ENCODE peak calls at places on chromosomes 3 and 15, in five cellular contexts. S, E, A, O and C are unnamed samples.

GRCh38 chr15:57510647-57511046 is 81.1 kb upstream of the MYZAP start:
- DNase-seq in S (no peak), E (peak; percentile 80), A (peak; percentile 84), O (no peak), C (no peak)

GRCh38 chr15:90871716-90872480 is 3.5 kb downstream of the FURIN start:
- DNase-seq in S (no peak), E (no peak), A (no peak), O (no peak), C (peak; percentile 88)

GRCh38 chr15:65870889-65871533 is 1.7 kb downstream of the RAB11A start:
- DNase-seq in S (peak; percentile 40), E (no peak), A (no peak), O (no peak), C (no peak)

GRCh38 chr3:124360140-124360539 is 368.2 kb upstream of the ROPN1 start:
- DNase-seq in S (no peak), E (no peak), A (no peak), O (no peak), C (no peak)

GRCh38 chr3:40290396-40290795 is 19.1 kb upstream of the EIF1B start:
- DNase-seq in S (peak; percentile 6), E (no peak), A (no peak), O (no peak), C (no peak)

GRCh38 chr3:149381173-149382090 is 4.0 kb upstream of the TM4SF1 start:
- DNase-seq in S (no peak), E (no peak), A (no peak), O (no peak), C (no peak)

GRCh38 chr3:71341721-71342120 is 241.8 kb downstream of the FOXP1 start:
- DNase-seq in S (no peak), E (no peak), A (no peak), O (no peak), C (no peak)

GRCh38 chr3:160217675-160218074 is 7.5 kb upstream of the C3orf80 start:
- DNase-seq in S (no peak), E (no peak), A (no peak), O (no peak), C (no peak)

GRCh38 chr15:64138542-64138941 is 13.0 kb upstream of the SNX22 start:
- DNase-seq in S (no peak), E (no peak), A (no peak), O (no peak), C (no peak)

GRCh38 chr3:74607803-74608202 is 6.7 kb downstream of the CNTN3 start:
- DNase-seq in S (no peak), E (no peak), A (no peak), O (no peak), C (no peak)

GRCh38 chr15:30030350-30030749 is 52.4 kb upstream of the GOLGA8J start:
- DNase-seq in S (no peak), E (no peak), A (no peak), O (peak; percentile 13), C (no peak)

GRCh38 chr3:149224736-149225594 is 3.3 kb upstream of the CP start:
- DNase-seq in S (peak; percentile 98), E (peak; percentile 19), A (no peak), O (no peak), C (no peak)

GRCh38 chr3:107227091-107227490 is 150.1 kb upstream of the CCDC54 start:
- DNase-seq in S (no peak), E (no peak), A (no peak), O (no peak), C (no peak)

GRCh38 chr15:58677426-58677825 is 72.1 kb downstream of the ADAM10 start:
- DNase-seq in S (no peak), E (no peak), A (no peak), O (no peak), C (no peak)

GRCh38 chr3:106305127-106305526 is 436.3 kb upstream of the CBLB start:
- DNase-seq in S (no peak), E (no peak), A (no peak), O (no peak), C (no peak)

GRCh38 chr3:169624533-169624972 is 39.0 kb downstream of the MECOM start:
- DNase-seq in S (no peak), E (no peak), A (no peak), O (no peak), C (no peak)

GRCh38 chr15:82079736-82080135 is 33.9 kb upstream of the MEX3B start:
- DNase-seq in S (no peak), E (no peak), A (no peak), O (no peak), C (no peak)

GRCh38 chr3:11640009-11640673 is 3.6 kb downstream of the VGLL4 start:
- DNase-seq in S (no peak), E (no peak), A (no peak), O (no peak), C (no peak)

GRCh38 chr3:140974900-140975299 is 33.3 kb downstream of the SLC25A36 start:
- DNase-seq in S (no peak), E (no peak), A (no peak), O (no peak), C (no peak)
- TF ChIP-seq POLR2AphosphoS5 in S (no peak), E (no peak), A (no peak), O (no peak), C (no peak)

DNA sequence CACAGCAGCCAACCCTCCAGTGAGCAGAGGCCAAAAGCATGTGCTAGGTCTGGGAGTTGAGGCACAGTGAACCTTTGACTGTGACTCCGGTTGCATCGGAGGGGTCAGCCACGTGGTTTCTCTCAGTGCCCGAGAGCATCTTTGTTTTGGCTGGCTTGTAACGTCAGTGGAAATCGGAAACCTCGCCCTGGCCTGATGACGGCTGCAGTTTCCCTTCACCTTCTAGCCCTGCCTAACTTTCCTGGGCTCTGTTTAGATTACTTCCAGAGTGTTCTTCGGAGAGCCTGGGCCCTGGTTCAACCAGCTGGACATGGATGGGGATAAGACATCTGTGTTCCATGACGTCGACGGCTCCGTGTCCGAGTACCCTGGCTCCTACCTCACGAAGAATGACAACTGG is 56.6 kb downstream of the MESD start:
- DNase-seq in S (no peak), E (no peak), A (no peak), O (no peak), C (peak; percentile 60)
- TF ChIP-seq POLR2AphosphoS5 in S (no peak), E (no peak), A (no peak), O (no peak), C (no peak)

GRCh38 chr3:174858353-174858752 is 781 bp upstream of the NAALADL2 start:
- DNase-seq in S (no peak), E (no peak), A (no peak), O (no peak), C (no peak)

GRCh38 chr3:174859109-174859735 is at the start of gene NAALADL2:
- DNase-seq in S (no peak), E (peak; percentile 24), A (no peak), O (no peak), C (no peak)

GRCh38 chr3:174857301-174857700 is 1.8 kb upstream of the NAALADL2 start:
- DNase-seq in S (no peak), E (no peak), A (no peak), O (no peak), C (no peak)

GRCh38 chr3:174859756-174860155 is 622 bp downstream of the NAALADL2 start:
- DNase-seq in S (no peak), E (peak; percentile 33), A (no peak), O (no peak), C (no peak)

GRCh38 chr3:174855002-174855401 is 4.1 kb upstream of the NAALADL2 start:
- DNase-seq in S (no peak), E (no peak), A (no peak), O (no peak), C (no peak)
- TF ChIP-seq POLR2AphosphoS5 in S (no peak), E (no peak), A (no peak), O (no peak), C (no peak)

DNA sequence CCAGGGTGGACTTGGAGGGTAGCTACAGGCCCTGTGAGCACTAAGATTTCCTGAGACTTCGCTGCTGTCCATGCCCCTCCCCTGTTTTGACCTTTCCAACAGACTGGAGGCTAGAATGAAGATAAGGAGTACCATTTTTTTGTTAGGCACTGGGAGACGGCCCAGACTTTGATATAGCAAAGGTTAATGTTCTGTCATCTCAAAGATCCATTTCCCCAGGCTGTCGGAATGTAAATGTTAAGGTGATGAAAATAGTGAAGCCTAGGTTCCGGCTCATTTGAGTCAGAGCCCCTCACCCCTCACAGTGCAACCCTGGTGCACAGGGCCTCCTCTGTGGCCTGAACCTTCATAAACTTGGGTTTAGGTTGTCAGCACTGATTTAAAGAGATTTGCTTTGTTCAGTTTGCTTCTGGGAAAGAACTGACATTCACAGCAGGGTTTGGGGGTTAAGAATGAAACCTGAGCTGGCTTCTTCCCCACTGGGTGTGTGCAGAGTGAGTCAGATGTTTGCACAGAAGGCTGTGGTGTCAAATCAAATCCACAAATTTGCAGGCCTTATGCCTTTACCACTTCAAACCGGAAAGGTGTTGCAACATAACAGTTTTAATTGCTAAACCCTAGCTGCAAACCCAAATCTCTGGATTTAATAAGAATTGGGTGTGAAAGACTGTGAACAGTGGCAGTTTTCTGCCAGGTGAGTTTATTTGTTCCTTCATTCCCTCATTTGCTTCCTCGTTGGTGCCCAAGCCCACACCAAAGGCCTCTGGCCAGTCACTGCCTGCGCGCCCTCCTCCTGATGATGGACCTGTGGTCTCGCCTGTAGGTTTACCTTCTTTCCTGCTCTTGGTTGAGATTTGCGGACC is 20.6 kb upstream of the KCTD6 start:
- DNase-seq in S (peak; percentile 95), E (peak; percentile 82), A (no peak), O (peak; percentile 70), C (no peak)
- TF ChIP-seq POLR2AphosphoS5 in S (peak; percentile 67), E (peak; percentile 91), A (no peak), O (peak; percentile 49), C (no peak)

GRCh38 chr3:126472277-126473006 is 3.2 kb downstream of the ZXDC start:
- DNase-seq in S (peak; percentile 94), E (peak; percentile 80), A (peak; percentile 71), O (peak; percentile 12), C (peak; percentile 89)
- TF ChIP-seq POLR2AphosphoS5 in S (no peak), E (peak; percentile 90), A (peak; percentile 76), O (no peak), C (no peak)

DNA sequence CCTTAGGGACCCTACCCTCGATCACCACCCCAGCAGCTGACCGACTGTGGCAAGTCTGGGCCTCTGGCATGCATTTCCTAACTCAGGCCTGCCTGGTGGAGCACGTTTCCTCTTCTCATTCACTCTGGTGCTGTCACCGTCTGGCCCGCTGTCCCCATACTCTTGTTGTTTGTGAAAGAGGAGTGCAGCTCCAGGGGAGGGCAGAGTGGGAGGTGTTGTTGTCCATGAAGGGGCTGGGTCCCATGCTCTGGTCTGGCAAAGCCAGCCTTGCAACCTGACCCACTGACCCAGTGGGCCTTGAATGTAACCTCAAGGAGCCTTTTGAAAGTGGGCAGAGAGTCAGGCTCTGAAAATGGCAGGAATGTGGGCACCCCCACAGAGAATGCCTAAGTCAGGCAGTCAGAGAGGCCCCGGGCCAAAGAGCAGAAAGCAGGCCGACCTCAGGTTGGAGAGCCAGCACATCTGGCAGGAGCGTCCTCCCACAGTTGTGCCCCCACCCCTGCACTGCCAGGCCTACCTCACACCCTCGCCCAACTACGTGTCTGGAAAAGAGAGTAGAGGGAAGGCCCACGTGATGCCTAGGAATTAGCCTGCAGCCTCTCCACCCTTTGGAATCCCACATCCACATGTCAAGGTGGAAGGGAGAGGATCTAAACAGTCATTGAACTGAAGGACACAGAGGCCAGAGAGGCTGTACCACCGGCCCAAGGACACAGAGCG is 10.9 kb downstream of the SEMA7A start:
- DNase-seq in S (peak; percentile 82), E (no peak), A (no peak), O (no peak), C (peak; percentile 83)
- TF ChIP-seq POLR2AphosphoS5 in S (no peak), E (no peak), A (no peak), O (no peak), C (peak; percentile 26)